ENCODE peak calls at places on chromosome 6, in nine cellular contexts. F is MM.1S, L is GM23248, C is H1, G is fibroblast of lung, W is Karpas-422, B is astrocyte, M is osteoblast, Z is endothelial cell of umbilical vein. P is an unnamed sample.

GRCh38 chr6:168120390-168121307 is 41.6 kb upstream of the FRMD1 start:
- DNase-seq in F (no peak), L (no peak), C (peak), G (no peak), W (no peak), B (no peak), M (peak), Z (no peak), P (no peak)

GRCh38 chr6:93848011-93848620 is 428.8 kb upstream of the EPHA7 start:
- DNase-seq in F (no peak), L (no peak), C (no peak), G (no peak), W (no peak), B (no peak), M (no peak), Z (no peak), P (no peak)

GRCh38 chr6:129069006-129069405 is 186.1 kb downstream of the LAMA2 start:
- DNase-seq in F (no peak), L (peak), C (no peak), G (peak), W (no peak), B (no peak), M (no peak), Z (no peak), P (no peak)

GRCh38 chr6:548517-548916 is 108.4 kb downstream of the HUS1B start:
- DNase-seq in F (no peak), L (no peak), C (no peak), G (no peak), W (no peak), B (no peak), M (no peak), Z (no peak), P (no peak)

GRCh38 chr6:21049572-21049971 is 515.3 kb downstream of the CDKAL1 start:
- DNase-seq in F (no peak), L (peak), C (no peak), G (peak), W (no peak), B (peak), M (no peak), Z (no peak), P (no peak)

GRCh38 chr6:14542670-14543366 is 425.2 kb downstream of the CD83 start:
- DNase-seq in F (no peak), L (peak), C (no peak), G (peak), W (no peak), B (peak), M (peak), Z (no peak), P (no peak)

GRCh38 chr6:98775205-98775604 is 59.2 kb upstream of the POU3F2 start:
- DNase-seq in F (no peak), L (no peak), C (no peak), G (no peak), W (no peak), B (no peak), M (no peak), Z (no peak), P (no peak)

GRCh38 chr6:22366214-22366613 is 69.4 kb upstream of the PRL start:
- DNase-seq in F (no peak), L (peak), C (no peak), G (peak), W (no peak), B (no peak), M (no peak), Z (no peak), P (no peak)

GRCh38 chr6:4603291-4603690 is 172.9 kb upstream of the CDYL start:
- DNase-seq in F (no peak), L (peak), C (no peak), G (peak), W (no peak), B (peak), M (peak), Z (peak), P (peak)

GRCh38 chr6:87675004-87675681 is 26.9 kb downstream of the AKIRIN2 start:
- DNase-seq in F (no peak), L (no peak), C (no peak), G (no peak), W (no peak), B (no peak), M (no peak), Z (no peak), P (no peak)

GRCh38 chr6:122399348-122400120 is at the start of gene HSF2:
- DNase-seq in F (peak), L (peak), C (peak), G (peak), W (peak), B (peak), M (peak), Z (peak), P (peak)

GRCh38 chr6:149751239-149751638 is 1.7 kb downstream of the PCMT1 start:
- DNase-seq in F (no peak), L (no peak), C (no peak), G (no peak), W (peak), B (no peak), M (no peak), Z (no peak), P (no peak)

DNA sequence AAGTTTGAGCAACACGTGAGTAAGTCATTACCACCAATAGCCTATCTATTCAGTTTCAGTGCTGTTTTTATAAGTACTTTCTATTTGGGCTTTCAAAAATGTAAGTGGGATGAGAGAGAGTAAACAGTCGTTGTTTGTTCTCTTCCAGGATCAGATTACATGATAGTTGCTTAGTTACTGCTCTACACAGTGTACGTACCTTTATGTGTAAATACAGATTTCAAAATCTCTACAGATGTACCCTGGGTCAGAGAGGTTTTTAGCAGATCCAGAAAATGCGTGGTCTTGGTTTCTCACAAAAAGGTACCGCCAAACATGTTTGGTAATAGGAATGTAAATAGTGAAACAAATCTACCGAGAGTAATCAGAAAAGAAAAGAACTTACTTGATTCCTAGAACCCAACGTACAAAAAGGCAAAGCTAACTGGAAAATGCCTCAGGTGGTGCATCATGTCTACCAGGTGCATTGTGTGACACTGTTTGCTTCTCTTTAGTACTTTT is 421.1 kb downstream of the BCKDHB start:
- DNase-seq in F (no peak), L (no peak), C (no peak), G (no peak), W (no peak), B (no peak), M (no peak), Z (no peak), P (no peak)
- H2AFZ ChIP-seq in F (no peak), L (no peak), C (no peak), G (no peak), W (no peak), B (no peak), M (peak), Z (no peak), P (no peak)

GRCh38 chr6:17116090-17116387 is 14.2 kb downstream of the STMND1 start:
- DNase-seq in F (peak), L (no peak), C (no peak), G (no peak), W (no peak), B (no peak), M (no peak), Z (no peak), P (no peak)
- H2AFZ ChIP-seq in F (no peak), L (peak), C (peak), G (peak), W (no peak), B (peak), M (peak), Z (peak), P (peak)

GRCh38 chr6:132061381-132061780 is 110.2 kb upstream of the CCN2 start:
- DNase-seq in F (no peak), L (no peak), C (no peak), G (no peak), W (no peak), B (no peak), M (no peak), Z (no peak), P (no peak)

GRCh38 chr6:132060591-132060990 is 109.4 kb upstream of the CCN2 start:
- DNase-seq in F (no peak), L (peak), C (no peak), G (peak), W (no peak), B (peak), M (no peak), Z (peak), P (no peak)

GRCh38 chr6:132063738-132064137 is 112.6 kb upstream of the CCN2 start:
- DNase-seq in F (no peak), L (peak), C (no peak), G (peak), W (no peak), B (peak), M (peak), Z (peak), P (peak)

GRCh38 chr6:132063204-132063603 is 112.0 kb upstream of the CCN2 start:
- DNase-seq in F (no peak), L (peak), C (no peak), G (peak), W (no peak), B (peak), M (peak), Z (peak), P (no peak)

DNA sequence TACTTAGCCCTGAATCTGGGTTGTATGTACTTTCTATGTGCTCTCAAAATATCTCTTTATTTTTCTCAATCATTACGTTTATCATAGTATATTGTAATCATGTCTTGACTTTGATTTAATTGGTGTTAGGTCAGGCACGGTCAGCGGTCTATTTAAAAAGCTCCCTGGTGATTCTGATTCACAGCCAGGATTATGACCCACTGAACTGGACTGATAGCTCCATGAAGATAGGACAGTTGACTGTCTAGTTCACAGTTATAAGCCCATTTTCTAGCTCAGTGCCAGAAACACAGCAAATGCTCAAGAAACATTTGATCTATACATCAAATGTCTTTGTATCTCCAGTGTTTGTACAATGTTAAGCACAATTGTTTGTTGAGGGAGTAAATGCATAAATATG is 111.5 kb upstream of the CCN2 start:
- DNase-seq in F (no peak), L (no peak), C (no peak), G (no peak), W (no peak), B (no peak), M (no peak), Z (peak), P (no peak)
- H2AFZ ChIP-seq in F (no peak), L (peak), C (no peak), G (no peak), W (no peak), B (no peak), M (no peak), Z (no peak), P (no peak)

GRCh38 chr6:134593442-134593841 is 275.5 kb upstream of the SGK1 start:
- DNase-seq in F (no peak), L (no peak), C (no peak), G (no peak), W (no peak), B (peak), M (no peak), Z (no peak), P (no peak)
- H2AFZ ChIP-seq in F (no peak), L (no peak), C (no peak), G (no peak), W (no peak), B (peak), M (no peak), Z (no peak), P (peak)

DNA sequence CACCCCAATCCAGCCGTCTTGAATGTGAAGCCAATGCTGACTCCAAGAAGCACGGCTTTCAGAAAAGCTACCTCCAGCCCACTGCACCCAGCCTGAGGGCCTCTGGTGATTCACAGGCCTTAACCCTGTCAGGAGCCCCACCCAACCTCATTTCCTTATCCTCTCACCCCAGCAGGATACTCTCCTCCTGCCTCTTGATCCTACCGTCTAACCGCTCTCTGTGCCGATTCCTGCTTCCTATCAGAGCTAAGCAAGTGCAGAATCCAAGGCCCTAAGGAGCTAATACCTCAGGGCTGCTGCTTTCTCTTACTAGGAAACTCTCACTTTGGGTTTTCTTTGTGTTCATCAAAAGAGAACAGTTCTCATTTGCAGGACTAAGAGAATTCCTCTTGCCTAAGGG is 47.2 kb downstream of the TRERF1 start:
- DNase-seq in F (no peak), L (peak), C (no peak), G (peak), W (no peak), B (peak), M (peak), Z (peak), P (peak)
- H2AFZ ChIP-seq in F (no peak), L (peak), C (no peak), G (no peak), W (no peak), B (no peak), M (peak), Z (peak), P (no peak)